ENCODE peak calls at places on chromosome 10, in ten cellular contexts. A is fibroblast of mammary gland, I is H1, O is HFF-Myc, M is spleen, J is sigmoid colon, G is cardiac muscle cell, S is AG10803, V is choroid plexus epithelial cell, F is psoas muscle. U is an unnamed sample.

GRCh38 chr10:29784175-29784773 is 149.5 kb upstream of the SVIL start:
- DNase-seq in A (peak; percentile 100), I (peak; percentile 56), O (peak; percentile 99), M (no peak), J (peak; percentile 92), G (no peak), S (peak; percentile 98), V (peak; percentile 99), F (peak; percentile 63), U (peak; percentile 99)

GRCh38 chr10:103692421-103693069 is 162.8 kb downstream of the SH3PXD2A start:
- DNase-seq in A (no peak), I (no peak), O (no peak), M (no peak), J (no peak), G (no peak), S (no peak), V (no peak), F (no peak), U (no peak)

GRCh38 chr10:27746364-27747095 is 911 bp upstream of the MKX start:
- DNase-seq in A (no peak), I (no peak), O (no peak), M (no peak), J (no peak), G (no peak), S (no peak), V (no peak), F (no peak), U (no peak)

GRCh38 chr10:909831-910230 is 21.7 kb downstream of the LARP4B start:
- DNase-seq in A (no peak), I (no peak), O (no peak), M (no peak), J (no peak), G (peak; percentile 66), S (peak; percentile 64), V (peak; percentile 84), F (no peak), U (peak; percentile 53)

GRCh38 chr10:62866451-62866850 is 50.3 kb upstream of the EGR2 start:
- DNase-seq in A (peak; percentile 50), I (no peak), O (no peak), M (no peak), J (no peak), G (no peak), S (peak; percentile 62), V (peak; percentile 3), F (no peak), U (no peak)

GRCh38 chr10:35884657-35885071 is 242.6 kb upstream of the FZD8 start:
- DNase-seq in A (no peak), I (no peak), O (no peak), M (no peak), J (no peak), G (peak; percentile 30), S (no peak), V (no peak), F (no peak), U (no peak)

GRCh38 chr10:8255301-8255700 is 200.8 kb downstream of the GATA3 start:
- DNase-seq in A (no peak), I (no peak), O (no peak), M (no peak), J (no peak), G (no peak), S (no peak), V (no peak), F (no peak), U (no peak)

GRCh38 chr10:90751107-90751997 is 106.5 kb downstream of the HTR7 start:
- DNase-seq in A (peak; percentile 48), I (no peak), O (no peak), M (no peak), J (no peak), G (peak; percentile 58), S (peak; percentile 20), V (peak; percentile 64), F (no peak), U (peak; percentile 50)

GRCh38 chr10:62651341-62651740 is 153.2 kb upstream of the ADO start:
- DNase-seq in A (peak; percentile 35), I (no peak), O (no peak), M (no peak), J (no peak), G (no peak), S (peak; percentile 65), V (no peak), F (no peak), U (no peak)

GRCh38 chr10:107280293-107280692 is 115.8 kb upstream of the SORCS1 start:
- DNase-seq in A (no peak), I (no peak), O (no peak), M (no peak), J (no peak), G (no peak), S (no peak), V (no peak), F (no peak), U (no peak)

GRCh38 chr10:61164458-61165160 is 220.6 kb upstream of the RHOBTB1 start:
- DNase-seq in A (peak; percentile 25), I (no peak), O (no peak), M (no peak), J (no peak), G (no peak), S (no peak), V (peak; percentile 5), F (peak; percentile 44), U (no peak)

GRCh38 chr10:119370972-119371703 is 163.8 kb downstream of the GRK5 start:
- DNase-seq in A (peak; percentile 95), I (no peak), O (peak; percentile 83), M (peak; percentile 80), J (peak; percentile 75), G (no peak), S (peak; percentile 97), V (peak; percentile 80), F (peak; percentile 81), U (peak; percentile 90)

GRCh38 chr10:129840196-129840590 is 123.9 kb downstream of the EBF3 start:
- DNase-seq in A (no peak), I (no peak), O (no peak), M (no peak), J (no peak), G (no peak), S (no peak), V (no peak), F (no peak), U (no peak)

GRCh38 chr10:118840071-118840775 is 85.5 kb upstream of the CACUL1 start:
- DNase-seq in A (peak; percentile 36), I (no peak), O (no peak), M (no peak), J (no peak), G (no peak), S (no peak), V (peak; percentile 28), F (no peak), U (no peak)

GRCh38 chr10:17644485-17644964 is 574 bp downstream of the STAM start:
- DNase-seq in A (peak; percentile 49), I (no peak), O (no peak), M (no peak), J (no peak), G (no peak), S (peak; percentile 50), V (peak; percentile 59), F (no peak), U (peak; percentile 51)

GRCh38 chr10:90162464-90162863 is 461.1 kb downstream of the KIF20B start:
- DNase-seq in A (peak; percentile 91), I (no peak), O (peak; percentile 74), M (no peak), J (no peak), G (no peak), S (peak; percentile 27), V (peak; percentile 74), F (no peak), U (peak; percentile 61)

GRCh38 chr10:76286536-76286935 is 855.1 kb downstream of the LRMDA start:
- DNase-seq in A (peak; percentile 63), I (no peak), O (no peak), M (no peak), J (no peak), G (no peak), S (peak; percentile 54), V (no peak), F (no peak), U (no peak)

GRCh38 chr10:92816106-92816505 is 32.2 kb upstream of the EXOC6 start:
- DNase-seq in A (no peak), I (no peak), O (peak; percentile 89), M (no peak), J (no peak), G (no peak), S (peak; percentile 6), V (peak; percentile 48), F (no peak), U (no peak)

GRCh38 chr10:52004342-52004949 is 305.1 kb upstream of the CSTF2T start:
- DNase-seq in A (peak; percentile 66), I (no peak), O (peak; percentile 33), M (no peak), J (no peak), G (peak; percentile 42), S (peak; percentile 53), V (peak; percentile 76), F (no peak), U (peak; percentile 59)
- TF ChIP-seq CTCF in A (peak; percentile 77), I (peak; percentile 60), O (peak; percentile 54), M (no peak), J (peak; percentile 56), G (peak; percentile 71), S (peak; percentile 87), V (peak; percentile 73), F (peak; percentile 56), U (peak; percentile 65)

GRCh38 chr10:116608683-116609594 is 11.8 kb upstream of the PNLIPRP2 start:
- DNase-seq in A (no peak), I (no peak), O (no peak), M (no peak), J (no peak), G (no peak), S (no peak), V (no peak), F (no peak), U (no peak)
- H3K4me3 ChIP-seq in A (no peak overlapping the region), I (peak overlapping the region; percentile 69), O (peak overlapping the region; percentile 17), M (no peak overlapping the region), J (peak overlapping the region; percentile 8), G (peak overlapping the region; percentile 48), S (no peak overlapping the region), V (no peak overlapping the region), F (no peak overlapping the region), U (no peak overlapping the region)

GRCh38 chr10:128530301-128530700 is 404.1 kb upstream of the MKI67 start:
- DNase-seq in A (peak; percentile 10), I (no peak), O (no peak), M (no peak), J (no peak), G (no peak), S (no peak), V (peak; percentile 34), F (no peak), U (no peak)
- TF ChIP-seq CTCF in A (peak; percentile 43), I (peak; percentile 50), O (no peak), M (peak; percentile 8), J (peak; percentile 57), G (peak; percentile 54), S (peak; percentile 48), V (peak; percentile 57), F (peak; percentile 49), U (peak; percentile 26)

DNA sequence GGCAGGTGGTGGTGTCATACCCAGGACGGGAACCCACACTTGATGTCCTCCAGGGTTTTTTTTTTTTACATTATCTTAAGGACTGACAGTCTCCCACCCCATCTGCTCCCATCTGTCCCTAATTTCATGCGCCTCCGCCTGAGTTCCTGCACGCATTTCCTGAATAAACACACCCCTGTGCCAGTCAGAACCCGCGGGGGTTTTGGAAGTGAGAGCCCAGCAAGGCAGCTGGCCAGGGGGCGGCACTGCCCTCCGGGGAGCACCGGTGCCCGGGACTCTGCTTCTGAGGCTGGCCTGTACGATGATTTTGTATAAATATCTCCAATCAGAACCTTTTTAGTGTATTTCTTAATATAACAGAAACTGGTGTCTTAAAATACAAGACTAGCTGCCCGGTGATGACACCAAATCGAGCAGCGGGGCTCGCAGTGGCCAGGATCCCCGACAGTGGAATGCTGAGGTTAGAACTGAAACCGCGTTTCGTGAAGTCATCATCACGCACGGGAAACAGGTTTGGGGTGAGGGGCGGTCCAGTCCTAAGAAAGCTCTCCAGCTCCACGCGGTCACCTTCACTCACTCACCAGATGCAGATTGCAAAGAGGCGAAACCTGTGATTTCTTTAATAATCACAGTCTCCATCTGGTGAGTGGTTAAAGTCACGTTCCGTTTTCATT is 19.8 kb downstream of the BNIP3 start:
- DNase-seq in A (peak; percentile 24), I (no peak), O (no peak), M (peak; percentile 65), J (peak; percentile 50), G (no peak), S (peak; percentile 60), V (no peak), F (no peak), U (no peak)
- H3K4me3 ChIP-seq in A (no peak overlapping the region), I (no peak overlapping the region), O (no peak overlapping the region), M (no peak overlapping the region), J (no peak overlapping the region), G (no peak overlapping the region), S (peak overlapping the region; percentile 63), V (no peak overlapping the region), F (peak overlapping the region; percentile 45), U (no peak overlapping the region)